ENCODE peak calls at places on chromosomes 16 and 17, in four cellular contexts. One of them, this sample, is unnamed.

GRCh38 chr16:84925773-84926372 is 85.5 kb downstream of the ZDHHC7 start:
- DNase-seq in K562: no peak
- DNase-seq in HEK293T: no peak
- DNase-seq in HepG2: no peak
- DNase-seq in this sample: no peak

GRCh38 chr16:528111-529011 is 849 bp downstream of the CAPN15 start:
- DNase-seq in K562: peak
- DNase-seq in HEK293T: no peak
- DNase-seq in HepG2: no peak
- DNase-seq in this sample: peak

GRCh38 chr17:63610854-63611253 is 10.2 kb downstream of the TACO1 start:
- DNase-seq in K562: no peak
- DNase-seq in HEK293T: no peak
- DNase-seq in HepG2: no peak
- DNase-seq in this sample: no peak

GRCh38 chr16:84648595-84649510 is 542 bp downstream of the KLHL36 start:
- DNase-seq in K562: peak
- DNase-seq in HEK293T: peak
- DNase-seq in HepG2: no peak
- DNase-seq in this sample: peak

GRCh38 chr17:6384481-6384880 is 50.4 kb downstream of the AIPL1 start:
- DNase-seq in K562: no peak
- DNase-seq in HEK293T: no peak
- DNase-seq in HepG2: no peak
- DNase-seq in this sample: no peak

GRCh38 chr16:47320546-47321315 is 140.1 kb downstream of the ITFG1 start:
- DNase-seq in K562: no peak
- DNase-seq in HEK293T: no peak
- DNase-seq in HepG2: no peak
- DNase-seq in this sample: no peak

GRCh38 chr16:9124444-9124843 is 33.0 kb downstream of the HAPSTR1 start:
- DNase-seq in K562: no peak
- DNase-seq in HEK293T: no peak
- DNase-seq in HepG2: no peak
- DNase-seq in this sample: no peak

GRCh38 chr16:84054916-84055315 is 12.3 kb upstream of the SLC38A8 start:
- DNase-seq in K562: peak
- DNase-seq in HEK293T: no peak
- DNase-seq in HepG2: no peak
- DNase-seq in this sample: peak

GRCh38 chr17:72151565-72152391 is 31.0 kb downstream of the SOX9 start:
- DNase-seq in K562: peak
- DNase-seq in HEK293T: no peak
- DNase-seq in HepG2: peak
- DNase-seq in this sample: peak

GRCh38 chr17:30117548-30118155 is 1.0 kb downstream of the NSRP1 start:
- DNase-seq in K562: no peak
- DNase-seq in HEK293T: no peak
- DNase-seq in HepG2: no peak
- DNase-seq in this sample: no peak

GRCh38 chr17:38420518-38420917 is 7.7 kb upstream of the ARHGAP23 start:
- DNase-seq in K562: no peak
- DNase-seq in HEK293T: no peak
- DNase-seq in HepG2: no peak
- DNase-seq in this sample: no peak

GRCh38 chr17:38418693-38419507 is 9.4 kb upstream of the ARHGAP23 start:
- DNase-seq in K562: peak
- DNase-seq in HEK293T: peak
- DNase-seq in HepG2: no peak
- DNase-seq in this sample: no peak

GRCh38 chr17:38418069-38418692 is 10.1 kb upstream of the ARHGAP23 start:
- DNase-seq in K562: no peak
- DNase-seq in HEK293T: no peak
- DNase-seq in HepG2: no peak
- DNase-seq in this sample: no peak

GRCh38 chr17:38421224-38421841 is 6.9 kb upstream of the ARHGAP23 start:
- DNase-seq in K562: no peak
- DNase-seq in HEK293T: no peak
- DNase-seq in HepG2: no peak
- DNase-seq in this sample: no peak

GRCh38 chr17:38419508-38419981 is 8.7 kb upstream of the ARHGAP23 start:
- DNase-seq in K562: no peak
- DNase-seq in HEK293T: no peak
- DNase-seq in HepG2: no peak
- DNase-seq in this sample: no peak
- TF ChIP-seq ELF4 in K562: no peak
- TF ChIP-seq ELF4 in HEK293T: no peak
- TF ChIP-seq ELF4 in HepG2: no peak
- TF ChIP-seq ELF4 in this sample: no peak

DNA sequence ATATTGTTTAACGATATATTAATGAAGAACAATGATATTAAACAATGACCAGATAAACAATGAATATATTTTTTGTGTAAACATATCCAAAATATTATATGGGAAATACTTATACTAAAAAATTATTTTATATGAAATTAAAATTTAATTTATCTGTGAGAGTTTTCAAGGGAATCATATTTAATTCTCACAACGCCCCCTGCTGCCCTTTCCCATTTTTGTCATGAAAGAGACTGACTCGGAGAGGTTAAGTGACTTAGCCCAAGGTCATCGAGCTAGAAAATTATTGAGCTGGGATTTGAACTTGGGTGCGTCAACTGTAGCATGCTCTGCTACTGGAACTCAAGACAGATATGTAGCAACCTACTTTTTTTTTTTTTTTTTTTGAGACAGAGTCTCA is 7.2 kb upstream of the MYCBPAP start:
- DNase-seq in K562: peak
- DNase-seq in HEK293T: no peak
- DNase-seq in HepG2: peak
- DNase-seq in this sample: no peak
- TF ChIP-seq ELF4 in K562: no peak
- TF ChIP-seq ELF4 in HEK293T: no peak
- TF ChIP-seq ELF4 in HepG2: no peak
- TF ChIP-seq ELF4 in this sample: no peak

GRCh38 chr17:841313-841712 is 59.2 kb downstream of the MRM3 start:
- DNase-seq in K562: no peak
- DNase-seq in HEK293T: no peak
- DNase-seq in HepG2: no peak
- DNase-seq in this sample: no peak
- TF ChIP-seq ELF4 in K562: no peak
- TF ChIP-seq ELF4 in HEK293T: no peak
- TF ChIP-seq ELF4 in HepG2: no peak
- TF ChIP-seq ELF4 in this sample: no peak

DNA sequence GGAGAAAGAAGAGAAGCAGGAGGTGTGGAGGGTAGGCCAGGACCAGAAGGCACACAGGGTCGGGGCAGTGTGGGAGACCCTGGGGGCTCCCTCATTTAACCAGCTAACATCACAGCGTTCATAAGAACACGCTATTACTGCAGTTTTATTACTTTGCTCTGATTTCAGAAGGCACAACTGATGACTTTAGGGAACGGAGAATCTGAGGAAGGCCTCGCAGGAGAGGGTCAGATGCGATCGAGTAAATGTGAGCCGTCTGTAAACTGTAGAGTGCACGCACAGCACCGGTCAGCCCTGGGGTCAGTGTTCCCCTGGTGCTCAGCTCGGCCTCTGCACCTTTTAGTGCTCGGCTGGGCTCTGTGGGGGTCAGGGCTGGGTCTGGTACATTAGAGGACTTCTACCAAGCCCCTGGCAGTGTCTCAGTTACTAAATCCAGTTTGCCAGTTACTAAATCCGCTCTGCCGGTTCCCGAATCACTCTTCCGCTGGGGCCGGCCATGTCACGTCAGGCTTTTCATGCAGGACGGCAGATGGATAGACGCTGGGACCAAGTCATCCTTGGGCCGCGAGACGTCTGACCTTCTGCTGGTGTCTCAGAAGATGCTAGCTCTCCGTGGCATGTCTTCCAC is 325.9 kb downstream of the SEC14L1 start:
- DNase-seq in K562: no peak
- DNase-seq in HEK293T: no peak
- DNase-seq in HepG2: no peak
- DNase-seq in this sample: no peak
- TF ChIP-seq ELF4 in K562: no peak
- TF ChIP-seq ELF4 in HEK293T: no peak
- TF ChIP-seq ELF4 in HepG2: no peak
- TF ChIP-seq ELF4 in this sample: no peak

GRCh38 chr16:80924372-80924978 is 82.2 kb downstream of the CMC2 start:
- DNase-seq in K562: peak
- DNase-seq in HEK293T: peak
- DNase-seq in HepG2: peak
- DNase-seq in this sample: peak
- TF ChIP-seq ELF4 in K562: no peak
- TF ChIP-seq ELF4 in HEK293T: no peak
- TF ChIP-seq ELF4 in HepG2: no peak
- TF ChIP-seq ELF4 in this sample: no peak

GRCh38 chr17:57538730-57539456 is 206.2 kb downstream of the CCDC182 start:
- DNase-seq in K562: no peak
- DNase-seq in HEK293T: no peak
- DNase-seq in HepG2: no peak
- DNase-seq in this sample: no peak

GRCh38 chr17:57536789-57537523 is 208.1 kb downstream of the CCDC182 start:
- DNase-seq in K562: no peak
- DNase-seq in HEK293T: no peak
- DNase-seq in HepG2: no peak
- DNase-seq in this sample: no peak

GRCh38 chr17:57536289-57536688 is 208.8 kb downstream of the CCDC182 start:
- DNase-seq in K562: no peak
- DNase-seq in HEK293T: no peak
- DNase-seq in HepG2: no peak
- DNase-seq in this sample: no peak

GRCh38 chr17:57539528-57540301 is 205.4 kb downstream of the CCDC182 start:
- DNase-seq in K562: no peak
- DNase-seq in HEK293T: no peak
- DNase-seq in HepG2: no peak
- DNase-seq in this sample: no peak

GRCh38 chr17:57537524-57538410 is 207.3 kb downstream of the CCDC182 start:
- DNase-seq in K562: no peak
- DNase-seq in HEK293T: no peak
- DNase-seq in HepG2: peak
- DNase-seq in this sample: no peak
- TF ChIP-seq ELF4 in K562: no peak
- TF ChIP-seq ELF4 in HEK293T: no peak
- TF ChIP-seq ELF4 in HepG2: no peak
- TF ChIP-seq ELF4 in this sample: no peak

DNA sequence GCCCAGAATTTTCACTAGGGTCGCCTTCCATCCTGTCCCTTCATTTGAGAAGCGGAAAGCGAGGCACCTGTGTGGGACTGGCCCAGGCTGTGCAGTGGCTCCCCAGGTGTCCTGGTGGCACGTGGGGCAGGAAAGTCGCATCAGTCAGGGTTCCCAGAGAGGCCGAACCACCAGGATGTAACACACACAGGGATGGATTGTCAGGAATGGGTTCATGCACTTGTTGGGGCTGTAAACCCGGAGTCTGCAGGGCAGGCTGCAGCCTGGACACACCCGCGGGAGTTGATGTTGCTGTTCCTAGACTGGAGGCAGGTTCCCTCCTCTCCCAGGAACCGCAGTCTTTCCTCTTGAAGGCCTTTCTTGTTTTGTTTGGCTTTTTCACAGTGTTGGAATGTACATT is 30.7 kb upstream of the RPTOR start:
- DNase-seq in K562: no peak
- DNase-seq in HEK293T: no peak
- DNase-seq in HepG2: no peak
- DNase-seq in this sample: no peak
- TF ChIP-seq ELF4 in K562: no peak
- TF ChIP-seq ELF4 in HEK293T: no peak
- TF ChIP-seq ELF4 in HepG2: no peak
- TF ChIP-seq ELF4 in this sample: no peak

GRCh38 chr17:49616086-49616485 is 40.4 kb downstream of the NXPH3 start:
- DNase-seq in K562: peak
- DNase-seq in HEK293T: peak
- DNase-seq in HepG2: no peak
- DNase-seq in this sample: no peak
- TF ChIP-seq ELF4 in K562: no peak
- TF ChIP-seq ELF4 in HEK293T: no peak
- TF ChIP-seq ELF4 in HepG2: no peak
- TF ChIP-seq ELF4 in this sample: no peak

GRCh38 chr16:58461640-58462039 is 38.3 kb upstream of the NDRG4 start:
- DNase-seq in K562: no peak
- DNase-seq in HEK293T: no peak
- DNase-seq in HepG2: peak
- DNase-seq in this sample: no peak

GRCh38 chr16:58461056-58461455 is 38.9 kb upstream of the NDRG4 start:
- DNase-seq in K562: no peak
- DNase-seq in HEK293T: no peak
- DNase-seq in HepG2: no peak
- DNase-seq in this sample: no peak

GRCh38 chr16:58462499-58462996 is 37.4 kb upstream of the NDRG4 start:
- DNase-seq in K562: no peak
- DNase-seq in HEK293T: no peak
- DNase-seq in HepG2: no peak
- DNase-seq in this sample: no peak

GRCh38 chr16:58462997-58463891 is 36.7 kb upstream of the NDRG4 start:
- DNase-seq in K562: peak
- DNase-seq in HEK293T: peak
- DNase-seq in HepG2: no peak
- DNase-seq in this sample: peak

GRCh38 chr16:58462089-58462488 is 37.9 kb upstream of the NDRG4 start:
- DNase-seq in K562: no peak
- DNase-seq in HEK293T: no peak
- DNase-seq in HepG2: no peak
- DNase-seq in this sample: no peak
- TF ChIP-seq ELF4 in K562: no peak
- TF ChIP-seq ELF4 in HEK293T: no peak
- TF ChIP-seq ELF4 in HepG2: no peak
- TF ChIP-seq ELF4 in this sample: no peak